ENCODE peak calls at places on chromosomes 11 and 22, in eight cellular contexts. J, Y, N, P, U, C, B and R are unnamed samples.

GRCh38 chr11:116343270-116343669 is 429.5 kb downstream of the BUD13 start:
- DNase-seq in P (no peak), N (no peak), Y (no peak), B (no peak), U (no peak), C (no peak), J (no peak), R (no peak)

GRCh38 chr11:74157169-74157568 is 13.6 kb downstream of the C2CD3 start:
- DNase-seq in B (no peak), P (peak; percentile 41), U (no peak), J (no peak), Y (no peak), C (no peak), N (peak; percentile 81), R (no peak)

GRCh38 chr11:63614136-63614664 is at the start of gene PLAAT3:
- DNase-seq in P (peak; percentile 61), U (peak; percentile 81), B (peak; percentile 87), J (peak; percentile 76), C (peak; percentile 36), N (peak; percentile 77), Y (peak; percentile 87), R (peak; percentile 35)

GRCh38 chr11:19083166-19083565 is 22.6 kb upstream of the MRGPRX2 start:
- DNase-seq in Y (no peak), N (no peak), J (no peak), B (no peak), U (no peak), C (no peak), P (no peak), R (no peak)

GRCh38 chr11:66891849-66892660 is 35.2 kb downstream of the LRFN4 start:
- DNase-seq in N (peak; percentile 99), P (peak; percentile 96), U (peak; percentile 82), C (peak; percentile 96), B (peak; percentile 40), Y (no peak), J (no peak), R (peak; percentile 47)

GRCh38 chr11:221539-221938 is 14.0 kb downstream of the RIC8A start:
- DNase-seq in J (no peak), Y (no peak), N (no peak), B (no peak), C (no peak), U (no peak), P (no peak), R (no peak)

GRCh38 chr11:1203505-1204271 is 19.2 kb upstream of the MUC5B start:
- DNase-seq in U (no peak), N (peak; percentile 69), C (peak; percentile 10), Y (peak; percentile 37), B (no peak), P (no peak), J (no peak), R (no peak)

GRCh38 chr11:69089258-69089657 is 40.5 kb downstream of the TPCN2 start:
- DNase-seq in B (no peak), N (peak; percentile 81), Y (no peak), C (no peak), J (no peak), P (peak; percentile 90), U (no peak), R (no peak)

GRCh38 chr11:27423125-27423524 is 49.5 kb downstream of the LGR4 start:
- DNase-seq in Y (no peak), U (peak; percentile 62), C (no peak), P (peak; percentile 90), J (peak; percentile 55), B (peak; percentile 43), N (no peak), R (no peak)

GRCh38 chr11:2792376-2793250 is 92.8 kb upstream of the KCNQ1OT1 start:
- DNase-seq in Y (no peak), N (peak; percentile 35), P (no peak), J (no peak), C (no peak), B (peak; percentile 47), U (no peak), R (no peak)

GRCh38 chr11:15690326-15690725 is 575.6 kb downstream of the INSC start:
- DNase-seq in N (no peak), J (no peak), B (no peak), U (no peak), Y (no peak), P (no peak), C (no peak), R (no peak)

GRCh38 chr11:110830344-110831141 is 118.3 kb upstream of the ARHGAP20 start:
- DNase-seq in J (peak; percentile 13), U (no peak), B (peak; percentile 64), P (peak; percentile 34), C (no peak), N (no peak), Y (no peak), R (no peak)

GRCh38 chr11:69297926-69298777 is 4.2 kb downstream of the MYEOV start:
- DNase-seq in N (peak; percentile 95), P (peak; percentile 86), B (no peak), Y (no peak), J (no peak), C (peak; percentile 78), U (peak; percentile 77), R (peak; percentile 85)

GRCh38 chr22:39960791-39961746 is 872 bp downstream of the TMA7B start:
- DNase-seq in C (no peak), B (no peak), P (peak; percentile 89), Y (no peak), J (no peak), U (peak; percentile 27), N (peak; percentile 79), R (peak; percentile 96)

GRCh38 chr11:16825091-16825490 is 86.6 kb downstream of the C11orf58 start:
- DNase-seq in C (no peak), P (no peak), Y (no peak), B (no peak), U (no peak), J (peak; percentile 61), N (no peak), R (no peak)

GRCh38 chr11:65911682-65912568 is 6.9 kb downstream of the C11orf68 start:
- DNase-seq in N (peak; percentile 99), B (peak; percentile 84), Y (peak; percentile 84), P (peak; percentile 95), U (peak; percentile 68), J (peak; percentile 67), C (peak; percentile 72), R (no peak)

GRCh38 chr11:68643576-68643975 is 40.8 kb upstream of the GAL start:
- DNase-seq in P (peak; percentile 22), J (no peak), C (peak; percentile 8), N (peak; percentile 49), Y (peak; percentile 5), B (no peak), U (peak; percentile 5), R (peak; percentile 24)

GRCh38 chr11:103070142-103070541 is 21.8 kb downstream of the DCUN1D5 start:
- DNase-seq in J (no peak), N (no peak), B (no peak), P (no peak), U (no peak), Y (no peak), C (no peak), R (peak; percentile 37)

GRCh38 chr11:34655335-34656008 is 34.6 kb downstream of the EHF start:
- DNase-seq in J (no peak), N (peak; percentile 80), P (peak; percentile 89), U (no peak), Y (no peak), C (no peak), B (no peak), R (no peak)

GRCh38 chr11:12235945-12236743 is 125.8 kb downstream of the MICAL2 start:
- DNase-seq in Y (peak; percentile 55), N (peak; percentile 75), U (peak; percentile 62), C (peak; percentile 32), B (peak; percentile 73), J (peak; percentile 60), P (peak; percentile 76), R (peak; percentile 60)

GRCh38 chr11:75968021-75968685 is 153.1 kb downstream of the UVRAG start:
- DNase-seq in N (peak; percentile 89), P (peak; percentile 19), B (no peak), U (no peak), J (no peak), C (no peak), Y (no peak), R (no peak)

GRCh38 chr11:119844808-119845207 is 115.8 kb upstream of the NECTIN1 start:
- DNase-seq in J (no peak), C (no peak), N (no peak), U (no peak), P (no peak), Y (peak; percentile 46), B (no peak), R (no peak)
- TF ChIP-seq EZH2phosphoT487 in J (no peak), C (no peak), N (no peak), U (no peak), P (no peak), Y (no peak), B (no peak), R (no peak)

GRCh38 chr11:44727373-44728084 is 767 bp downstream of the TSPAN18 start:
- DNase-seq in Y (peak; percentile 92), N (peak; percentile 52), P (peak; percentile 82), J (peak; percentile 94), C (peak; percentile 57), U (peak; percentile 91), B (peak; percentile 89), R (peak; percentile 72)
- TF ChIP-seq EZH2phosphoT487 in Y (peak; percentile 57), N (peak; percentile 76), P (peak; percentile 89), J (no peak), C (no peak), U (no peak), B (no peak), R (no peak)

DNA sequence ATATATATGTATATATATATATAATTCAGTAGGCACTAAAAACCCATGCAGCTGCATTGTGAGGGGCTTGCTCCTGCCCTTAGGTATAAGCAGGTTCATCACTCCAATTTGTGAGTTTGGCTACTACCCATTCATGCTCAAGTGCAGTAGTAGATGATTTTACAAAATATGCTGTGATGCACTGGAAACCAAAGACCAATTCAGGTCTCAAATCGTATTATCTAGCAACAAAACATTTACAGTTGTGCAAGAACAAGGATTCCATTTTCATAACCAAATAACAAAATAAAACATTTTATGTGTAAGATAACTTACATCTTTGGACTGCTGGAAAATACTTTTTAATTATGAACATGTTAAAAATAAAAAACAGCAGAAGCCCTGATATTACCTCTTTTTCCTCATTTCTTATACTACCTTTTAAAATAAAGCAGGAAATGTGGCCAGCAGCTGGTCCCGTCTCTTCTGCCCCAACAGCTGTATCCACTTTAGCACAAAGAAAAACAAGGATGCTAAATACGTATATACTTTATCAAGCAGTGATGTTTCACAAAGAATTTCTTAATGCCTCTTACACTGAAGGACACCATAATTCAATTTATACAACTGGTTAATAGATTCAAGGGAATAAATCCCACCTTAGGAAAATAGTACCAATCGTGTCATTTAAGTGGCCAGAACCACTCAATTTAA is 2.8 kb downstream of the CREBZF start:
- DNase-seq in U (no peak), Y (no peak), J (no peak), B (no peak), C (no peak), P (peak; percentile 60), N (no peak), R (no peak)
- TF ChIP-seq EZH2phosphoT487 in U (no peak), Y (no peak), J (no peak), B (no peak), C (no peak), P (no peak), N (no peak), R (no peak)

DNA sequence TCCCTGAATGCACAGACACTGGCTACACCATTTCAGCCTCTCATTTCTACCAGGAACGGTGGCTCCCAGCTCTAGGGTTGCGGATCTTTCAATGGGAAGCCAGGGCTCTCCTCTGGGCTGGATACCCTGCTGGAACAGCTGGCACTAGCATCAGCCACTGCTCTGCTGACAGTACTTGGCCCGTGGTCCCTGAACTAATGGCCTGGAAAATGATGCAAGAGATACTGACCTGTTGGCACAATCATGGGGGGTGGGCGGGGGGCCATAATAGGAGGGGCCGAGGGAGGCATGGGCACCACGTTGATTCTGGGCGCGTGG is 10.7 kb upstream of the TBC1D10A start:
- DNase-seq in B (no peak), U (no peak), P (no peak), N (no peak), Y (no peak), C (no peak), J (no peak), R (no peak)
- TF ChIP-seq EZH2phosphoT487 in B (no peak), U (no peak), P (no peak), N (no peak), Y (no peak), C (no peak), J (no peak), R (no peak)